ENCODE peak calls at places on chromosomes 16 and 17, in seven cellular contexts. J, H, U, D, T, X and Y are unnamed samples.

GRCh38 chr17:17824780-17825614 is 11.8 kb downstream of the SREBF1 start:
- DNase-seq in D (peak; percentile 83), X (no peak), T (peak; percentile 57), H (no peak), U (no peak), J (no peak), Y (no peak)

GRCh38 chr17:40130352-40131042 is 8.7 kb downstream of the MSL1 start:
- DNase-seq in J (no peak), T (no peak), D (peak; percentile 74), H (no peak), X (no peak), U (no peak), Y (no peak)

GRCh38 chr16:56673916-56674315 is 4.3 kb downstream of the MT1H start:
- DNase-seq in D (no peak), T (peak; percentile 66), U (no peak), X (no peak), H (no peak), J (no peak), Y (no peak)

GRCh38 chr16:27920391-27920891 is 143.1 kb downstream of the GSG1L start:
- DNase-seq in X (no peak), T (no peak), J (peak; percentile 38), U (peak; percentile 18), H (no peak), D (no peak), Y (no peak)

GRCh38 chr16:71408536-71408935 is 33.3 kb downstream of the TLE7 start:
- DNase-seq in D (peak; percentile 26), J (no peak), H (no peak), T (no peak), U (no peak), X (no peak), Y (no peak)

GRCh38 chr17:79997004-79997673 is 38.5 kb downstream of the TBC1D16 start:
- DNase-seq in J (no peak), D (no peak), X (no peak), T (no peak), U (no peak), H (no peak), Y (no peak)

GRCh38 chr17:67069591-67070136 is 25.3 kb downstream of the CACNG1 start:
- DNase-seq in U (no peak), D (no peak), J (no peak), X (no peak), T (no peak), H (no peak), Y (no peak)

GRCh38 chr17:49926886-49927285 is 42.1 kb upstream of the DLX4 start:
- DNase-seq in X (peak; percentile 83), H (no peak), U (no peak), J (no peak), D (no peak), T (peak; percentile 29), Y (no peak)

GRCh38 chr16:30526823-30527634 is 663 bp upstream of the ZNF768 start:
- DNase-seq in U (peak; percentile 98), T (peak; percentile 98), X (peak; percentile 99), J (peak; percentile 97), H (peak; percentile 98), D (peak; percentile 99), Y (peak; percentile 98)

GRCh38 chr16:46839986-46840443 is 9.0 kb upstream of the C16orf87 start:
- DNase-seq in X (no peak), J (no peak), U (no peak), D (no peak), H (no peak), T (no peak), Y (no peak)

GRCh38 chr17:50128441-50129302 is 1.3 kb downstream of the SAMD14 start:
- DNase-seq in T (no peak), D (no peak), X (no peak), J (no peak), U (no peak), H (no peak), Y (no peak)

GRCh38 chr17:43011728-43012472 is 5.3 kb downstream of the IFI35 start:
- DNase-seq in T (no peak), H (no peak), X (no peak), J (no peak), U (no peak), D (no peak), Y (no peak)

GRCh38 chr16:81315271-81316175 is 761 bp downstream of the GAN start:
- DNase-seq in J (peak; percentile 25), D (peak; percentile 79), X (peak; percentile 65), T (peak; percentile 52), U (no peak), H (peak; percentile 33), Y (no peak)

GRCh38 chr17:40173778-40174135 is 3.5 kb upstream of the RAPGEFL1 start:
- DNase-seq in X (no peak), J (no peak), U (no peak), H (no peak), D (no peak), T (no peak), Y (no peak)

GRCh38 chr17:64001763-64002529 is 3.8 kb downstream of the PRR29 start:
- DNase-seq in X (peak; percentile 83), U (no peak), H (no peak), D (peak; percentile 84), T (no peak), J (no peak), Y (no peak)

GRCh38 chr17:72187544-72187943 is 66.7 kb downstream of the SOX9 start:
- DNase-seq in U (no peak), J (no peak), D (no peak), H (no peak), T (peak; percentile 29), X (peak; percentile 81), Y (no peak)

GRCh38 chr17:35341465-35341992 is 31.9 kb downstream of the SLFN11 start:
- DNase-seq in H (no peak), U (no peak), T (no peak), D (no peak), X (no peak), J (no peak), Y (no peak)

GRCh38 chr17:17420035-17420434 is 56.8 kb upstream of the MED9 start:
- DNase-seq in T (no peak), U (no peak), H (no peak), X (peak; percentile 82), J (no peak), D (peak; percentile 65), Y (no peak)

GRCh38 chr17:35968520-35969054 is 12.7 kb downstream of the CCL16 start:
- DNase-seq in H (no peak), T (no peak), J (no peak), U (no peak), X (no peak), D (no peak), Y (no peak)

GRCh38 chr17:44905006-44906000 is 6.1 kb upstream of the EFTUD2 start:
- DNase-seq in D (no peak), J (no peak), X (no peak), U (no peak), T (no peak), H (no peak), Y (no peak)

DNA sequence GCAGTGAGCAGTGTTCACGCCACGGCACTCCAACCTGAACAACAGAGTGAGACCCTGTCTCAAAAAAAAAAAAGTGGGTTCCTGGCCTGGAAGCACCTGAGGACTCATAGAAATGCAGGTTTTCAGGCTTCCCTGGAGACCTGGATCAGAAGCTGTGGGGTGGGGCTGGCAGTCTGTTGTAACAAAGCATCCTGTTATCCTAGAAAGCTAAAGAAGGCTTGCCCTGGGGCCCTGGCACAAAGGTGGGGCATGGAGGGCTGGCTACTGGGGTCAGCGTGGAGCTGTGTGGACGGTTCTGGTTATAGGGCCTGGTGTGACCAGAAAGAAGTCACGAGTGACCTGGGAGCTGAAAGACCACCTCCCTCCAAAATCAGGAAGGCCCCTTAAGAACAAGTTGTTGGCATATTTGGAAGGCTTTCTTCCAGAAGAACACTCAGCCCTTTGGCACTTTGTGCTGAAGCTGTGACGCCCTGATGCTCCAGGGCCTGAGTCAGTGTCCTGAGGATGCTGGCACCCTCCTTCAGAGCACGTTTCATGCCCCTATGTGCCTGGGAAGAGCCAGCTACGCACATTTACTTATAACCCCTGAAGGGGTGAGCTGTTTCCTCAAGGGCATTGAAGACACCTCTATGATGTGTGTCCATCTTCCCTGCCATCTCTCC is 6.2 kb downstream of the CRISPLD2 start:
- DNase-seq in T (no peak), U (no peak), J (no peak), D (peak; percentile 89), X (no peak), H (no peak), Y (no peak)
- TF ChIP-seq POLR2A in T (no peak), U (no peak), J (no peak), D (no peak), X (no peak), H (no peak), Y (no peak)

GRCh38 chr16:3007059-3007956 is 5.4 kb upstream of the CLDN9 start:
- DNase-seq in D (no peak), U (no peak), X (no peak), T (peak; percentile 76), H (no peak), J (no peak), Y (no peak)

GRCh38 chr16:3008749-3009088 is 4.0 kb upstream of the CLDN9 start:
- DNase-seq in X (no peak), T (no peak), U (no peak), H (no peak), D (no peak), J (no peak), Y (no peak)

GRCh38 chr16:3010510-3010909 is 2.2 kb upstream of the CLDN9 start:
- DNase-seq in U (no peak), T (no peak), J (no peak), D (no peak), H (no peak), X (no peak), Y (no peak)

GRCh38 chr16:3009568-3010390 is 2.9 kb upstream of the CLDN9 start:
- DNase-seq in H (no peak), X (no peak), U (no peak), T (peak; percentile 74), J (no peak), D (no peak), Y (no peak)

GRCh38 chr16:3007957-3008748 is 4.6 kb upstream of the CLDN9 start:
- DNase-seq in U (no peak), X (no peak), H (no peak), T (peak; percentile 34), D (no peak), J (no peak), Y (no peak)
- TF ChIP-seq POLR2A in U (no peak), X (no peak), H (no peak), T (no peak), D (no peak), J (no peak), Y (no peak)

GRCh38 chr16:58025351-58026138 is at the start of gene MMP15:
- DNase-seq in H (peak; percentile 79), X (peak; percentile 73), U (peak; percentile 48), T (peak; percentile 86), J (peak; percentile 75), D (peak; percentile 80), Y (no peak)
- TF ChIP-seq POLR2A in H (no peak), X (no peak), U (no peak), T (peak; percentile 42), J (peak; percentile 72), D (no peak), Y (no peak)

GRCh38 chr17:1108810-1109605 is 70.8 kb downstream of the ABR start:
- DNase-seq in H (peak; percentile 73), D (peak; percentile 80), J (peak; percentile 48), T (peak; percentile 32), X (peak; percentile 73), U (no peak), Y (no peak)
- TF ChIP-seq POLR2A in H (no peak), D (no peak), J (peak; percentile 45), T (peak; percentile 17), X (no peak), U (no peak), Y (no peak)